ENCODE peak calls at places on chromosomes 12 and 14, in seven cellular contexts. One of them, this sample, is unnamed.

GRCh38 chr14:105313381-105314286 is 914 bp upstream of the PACS2 start:
- DNase-seq in small intestine: peak; percentile 26
- DNase-seq in K562: peak; percentile 76
- DNase-seq in CD8-positive, alpha-beta memory T cell: no peak
- DNase-seq in thoracic aorta: no peak
- DNase-seq in left ventricle myocardium inferior: no peak
- DNase-seq in HepG2: no peak
- DNase-seq in this sample: no peak

GRCh38 chr14:103746706-103747105 is 31.1 kb downstream of the ZFYVE21 start:
- DNase-seq in CD8-positive, alpha-beta memory T cell: no peak
- DNase-seq in HepG2: no peak
- DNase-seq in small intestine: no peak
- DNase-seq in thoracic aorta: no peak
- DNase-seq in K562: no peak
- DNase-seq in left ventricle myocardium inferior: no peak
- DNase-seq in this sample: no peak

GRCh38 chr14:50362791-50363733 is 33.6 kb downstream of the CDKL1 start:
- DNase-seq in K562: no peak
- DNase-seq in CD8-positive, alpha-beta memory T cell: peak; percentile 37
- DNase-seq in thoracic aorta: no peak
- DNase-seq in small intestine: no peak
- DNase-seq in HepG2: no peak
- DNase-seq in left ventricle myocardium inferior: no peak
- DNase-seq in this sample: no peak

GRCh38 chr14:100621806-100622205 is 34.6 kb upstream of the BEGAIN start:
- DNase-seq in left ventricle myocardium inferior: no peak
- DNase-seq in HepG2: no peak
- DNase-seq in thoracic aorta: no peak
- DNase-seq in CD8-positive, alpha-beta memory T cell: no peak
- DNase-seq in K562: peak; percentile 94
- DNase-seq in small intestine: no peak
- DNase-seq in this sample: peak; percentile 71

GRCh38 chr12:27960822-27961221 is 11.7 kb downstream of the PTHLH start:
- DNase-seq in left ventricle myocardium inferior: no peak
- DNase-seq in small intestine: no peak
- DNase-seq in HepG2: no peak
- DNase-seq in CD8-positive, alpha-beta memory T cell: no peak
- DNase-seq in thoracic aorta: no peak
- DNase-seq in K562: no peak
- DNase-seq in this sample: no peak

GRCh38 chr12:116595186-116595585 is 36.0 kb downstream of the MAP1LC3B2 start:
- DNase-seq in left ventricle myocardium inferior: no peak
- DNase-seq in HepG2: no peak
- DNase-seq in CD8-positive, alpha-beta memory T cell: no peak
- DNase-seq in K562: no peak
- DNase-seq in thoracic aorta: no peak
- DNase-seq in small intestine: no peak
- DNase-seq in this sample: no peak

GRCh38 chr12:95982602-95983001 is 13.5 kb downstream of the HAL start:
- DNase-seq in HepG2: no peak
- DNase-seq in thoracic aorta: no peak
- DNase-seq in CD8-positive, alpha-beta memory T cell: no peak
- DNase-seq in K562: no peak
- DNase-seq in left ventricle myocardium inferior: no peak
- DNase-seq in small intestine: no peak
- DNase-seq in this sample: no peak

GRCh38 chr12:25785164-25785563 is 173.3 kb upstream of the RASSF8 start:
- DNase-seq in small intestine: no peak
- DNase-seq in thoracic aorta: no peak
- DNase-seq in K562: no peak
- DNase-seq in HepG2: no peak
- DNase-seq in left ventricle myocardium inferior: no peak
- DNase-seq in CD8-positive, alpha-beta memory T cell: no peak
- DNase-seq in this sample: no peak

GRCh38 chr14:29144598-29144997 is 378.0 kb downstream of the FOXG1 start:
- DNase-seq in CD8-positive, alpha-beta memory T cell: no peak
- DNase-seq in thoracic aorta: no peak
- DNase-seq in HepG2: no peak
- DNase-seq in left ventricle myocardium inferior: no peak
- DNase-seq in K562: no peak
- DNase-seq in small intestine: no peak
- DNase-seq in this sample: no peak

GRCh38 chr14:95549656-95550585 is 15.1 kb downstream of the GLRX5 start:
- DNase-seq in CD8-positive, alpha-beta memory T cell: no peak
- DNase-seq in HepG2: peak; percentile 83
- DNase-seq in small intestine: no peak
- DNase-seq in thoracic aorta: no peak
- DNase-seq in left ventricle myocardium inferior: no peak
- DNase-seq in K562: no peak
- DNase-seq in this sample: no peak

GRCh38 chr12:80472912-80473500 is 29.0 kb downstream of the PTPRQ start:
- DNase-seq in left ventricle myocardium inferior: no peak
- DNase-seq in HepG2: peak; percentile 35
- DNase-seq in thoracic aorta: no peak
- DNase-seq in K562: no peak
- DNase-seq in small intestine: peak; percentile 7
- DNase-seq in CD8-positive, alpha-beta memory T cell: no peak
- DNase-seq in this sample: no peak

GRCh38 chr12:62922539-62922938 is 12.4 kb downstream of the PPM1H start:
- DNase-seq in HepG2: no peak
- DNase-seq in K562: no peak
- DNase-seq in thoracic aorta: no peak
- DNase-seq in CD8-positive, alpha-beta memory T cell: no peak
- DNase-seq in left ventricle myocardium inferior: no peak
- DNase-seq in small intestine: no peak
- DNase-seq in this sample: no peak

GRCh38 chr12:74752196-74752595 is 214.6 kb downstream of the ATXN7L3B start:
- DNase-seq in left ventricle myocardium inferior: no peak
- DNase-seq in small intestine: no peak
- DNase-seq in K562: no peak
- DNase-seq in HepG2: no peak
- DNase-seq in CD8-positive, alpha-beta memory T cell: no peak
- DNase-seq in thoracic aorta: no peak
- DNase-seq in this sample: no peak

GRCh38 chr14:72962829-72963312 is 36.6 kb downstream of the DCAF4 start:
- DNase-seq in left ventricle myocardium inferior: no peak
- DNase-seq in small intestine: peak; percentile 7
- DNase-seq in HepG2: peak; percentile 48
- DNase-seq in thoracic aorta: no peak
- DNase-seq in CD8-positive, alpha-beta memory T cell: no peak
- DNase-seq in K562: peak; percentile 27
- DNase-seq in this sample: no peak

GRCh38 chr14:69999246-69999645 is 120.0 kb downstream of the SMOC1 start:
- DNase-seq in HepG2: no peak
- DNase-seq in thoracic aorta: no peak
- DNase-seq in left ventricle myocardium inferior: no peak
- DNase-seq in K562: no peak
- DNase-seq in CD8-positive, alpha-beta memory T cell: no peak
- DNase-seq in small intestine: peak; percentile 5
- DNase-seq in this sample: peak; percentile 96

GRCh38 chr12:916240-916639 is 33.3 kb downstream of the RAD52 start:
- DNase-seq in thoracic aorta: no peak
- DNase-seq in CD8-positive, alpha-beta memory T cell: no peak
- DNase-seq in K562: no peak
- DNase-seq in left ventricle myocardium inferior: peak; percentile 22
- DNase-seq in small intestine: no peak
- DNase-seq in HepG2: no peak
- DNase-seq in this sample: no peak

GRCh38 chr12:94994312-94994711 is 9.2 kb downstream of the NDUFA12 start:
- DNase-seq in HepG2: no peak
- DNase-seq in small intestine: no peak
- DNase-seq in left ventricle myocardium inferior: no peak
- DNase-seq in thoracic aorta: no peak
- DNase-seq in K562: peak; percentile 19
- DNase-seq in CD8-positive, alpha-beta memory T cell: no peak
- DNase-seq in this sample: peak; percentile 71

GRCh38 chr14:92690171-92691011 is 58.0 kb downstream of the LGMN start:
- DNase-seq in left ventricle myocardium inferior: no peak
- DNase-seq in CD8-positive, alpha-beta memory T cell: no peak
- DNase-seq in thoracic aorta: no peak
- DNase-seq in K562: peak; percentile 15
- DNase-seq in small intestine: peak; percentile 60
- DNase-seq in HepG2: peak; percentile 45
- DNase-seq in this sample: peak; percentile 76

GRCh38 chr14:63209160-63209559 is 4.9 kb downstream of the RHOJ start:
- DNase-seq in K562: no peak
- DNase-seq in left ventricle myocardium inferior: no peak
- DNase-seq in small intestine: no peak
- DNase-seq in HepG2: no peak
- DNase-seq in CD8-positive, alpha-beta memory T cell: no peak
- DNase-seq in thoracic aorta: no peak
- DNase-seq in this sample: no peak

GRCh38 chr12:91064640-91065039 is 6.8 kb upstream of the KERA start:
- DNase-seq in left ventricle myocardium inferior: no peak
- DNase-seq in K562: no peak
- DNase-seq in small intestine: no peak
- DNase-seq in HepG2: no peak
- DNase-seq in thoracic aorta: no peak
- DNase-seq in CD8-positive, alpha-beta memory T cell: no peak
- DNase-seq in this sample: no peak

GRCh38 chr12:30827406-30828055 is 72.8 kb upstream of the CAPRIN2 start:
- DNase-seq in left ventricle myocardium inferior: no peak
- DNase-seq in CD8-positive, alpha-beta memory T cell: no peak
- DNase-seq in thoracic aorta: no peak
- DNase-seq in K562: no peak
- DNase-seq in HepG2: no peak
- DNase-seq in small intestine: peak; percentile 41
- DNase-seq in this sample: no peak

GRCh38 chr12:66103011-66103913 is 27.3 kb downstream of the LLPH start:
- DNase-seq in K562: peak; percentile 20
- DNase-seq in small intestine: no peak
- DNase-seq in CD8-positive, alpha-beta memory T cell: no peak
- DNase-seq in left ventricle myocardium inferior: no peak
- DNase-seq in HepG2: no peak
- DNase-seq in thoracic aorta: no peak
- DNase-seq in this sample: no peak

GRCh38 chr14:22281322-22281977 is 307.6 kb downstream of the DAD1 start:
- DNase-seq in small intestine: no peak
- DNase-seq in CD8-positive, alpha-beta memory T cell: no peak
- DNase-seq in thoracic aorta: no peak
- DNase-seq in K562: no peak
- DNase-seq in HepG2: no peak
- DNase-seq in left ventricle myocardium inferior: no peak
- DNase-seq in this sample: no peak

GRCh38 chr14:22283000-22283399 is 306.0 kb downstream of the DAD1 start:
- DNase-seq in small intestine: no peak
- DNase-seq in thoracic aorta: no peak
- DNase-seq in HepG2: no peak
- DNase-seq in CD8-positive, alpha-beta memory T cell: no peak
- DNase-seq in left ventricle myocardium inferior: no peak
- DNase-seq in K562: no peak
- DNase-seq in this sample: no peak

GRCh38 chr14:22285991-22286390 is 303.0 kb downstream of the DAD1 start:
- DNase-seq in small intestine: no peak
- DNase-seq in CD8-positive, alpha-beta memory T cell: no peak
- DNase-seq in HepG2: no peak
- DNase-seq in thoracic aorta: no peak
- DNase-seq in K562: no peak
- DNase-seq in left ventricle myocardium inferior: no peak
- DNase-seq in this sample: no peak

GRCh38 chr14:22280497-22281321 is 308.3 kb downstream of the DAD1 start:
- DNase-seq in HepG2: no peak
- DNase-seq in thoracic aorta: no peak
- DNase-seq in CD8-positive, alpha-beta memory T cell: no peak
- DNase-seq in left ventricle myocardium inferior: no peak
- DNase-seq in K562: no peak
- DNase-seq in small intestine: no peak
- DNase-seq in this sample: no peak

GRCh38 chr14:22282429-22282828 is 306.6 kb downstream of the DAD1 start:
- DNase-seq in HepG2: no peak
- DNase-seq in small intestine: no peak
- DNase-seq in thoracic aorta: no peak
- DNase-seq in CD8-positive, alpha-beta memory T cell: no peak
- DNase-seq in left ventricle myocardium inferior: no peak
- DNase-seq in K562: no peak
- DNase-seq in this sample: no peak
- H3K9me3 ChIP-seq in HepG2: no peaks in the 10 kb centered on the region
- H3K9me3 ChIP-seq in small intestine: no peaks in the 10 kb centered on the region
- H3K9me3 ChIP-seq in thoracic aorta: no peaks in the 10 kb centered on the region
- H3K9me3 ChIP-seq in CD8-positive, alpha-beta memory T cell: no peaks in the 10 kb centered on the region
- H3K9me3 ChIP-seq in left ventricle myocardium inferior: no peaks in the 10 kb centered on the region
- H3K9me3 ChIP-seq in K562: no peaks in the 10 kb centered on the region
- H3K9me3 ChIP-seq in this sample: no peaks in the 10 kb centered on the region

GRCh38 chr12:57143454-57143853 is 4.0 kb downstream of the LRP1-AS start:
- DNase-seq in left ventricle myocardium inferior: no peak
- DNase-seq in thoracic aorta: no peak
- DNase-seq in small intestine: no peak
- DNase-seq in K562: no peak
- DNase-seq in CD8-positive, alpha-beta memory T cell: no peak
- DNase-seq in HepG2: no peak
- DNase-seq in this sample: no peak
- H3K36me3 ChIP-seq in left ventricle myocardium inferior: peaks cover 76% of the 10 kb centered on the region
- H3K36me3 ChIP-seq in thoracic aorta: peaks cover 69% of the 10 kb centered on the region
- H3K36me3 ChIP-seq in small intestine: peaks cover 2% of the 10 kb centered on the region
- H3K36me3 ChIP-seq in K562: no peaks in the 10 kb centered on the region
- H3K36me3 ChIP-seq in CD8-positive, alpha-beta memory T cell: no peaks in the 10 kb centered on the region
- H3K36me3 ChIP-seq in HepG2: peaks cover 61% of the 10 kb centered on the region
- H3K36me3 ChIP-seq in this sample: peaks cover 30% of the 10 kb centered on the region

DNA sequence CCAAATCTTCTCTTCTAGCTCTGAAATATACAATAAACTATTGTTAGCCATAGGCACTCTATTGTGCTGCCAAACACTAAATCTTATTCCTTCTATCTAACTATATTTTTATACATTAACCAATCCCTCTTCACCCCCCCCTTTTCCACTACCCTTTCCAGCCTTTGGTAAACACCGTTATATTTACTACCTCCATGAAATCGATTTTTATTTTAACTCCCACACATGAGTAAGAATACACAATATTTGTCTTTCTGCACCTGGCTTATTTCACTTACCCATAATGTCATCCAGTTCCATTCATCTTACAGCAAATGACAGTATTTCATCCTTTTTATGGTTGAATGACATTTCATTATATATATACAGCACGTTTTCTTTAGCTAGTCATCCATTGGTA is 34.0 kb upstream of the PLBD1 start:
- DNase-seq in left ventricle myocardium inferior: no peak
- DNase-seq in HepG2: no peak
- DNase-seq in CD8-positive, alpha-beta memory T cell: no peak
- DNase-seq in K562: no peak
- DNase-seq in thoracic aorta: no peak
- DNase-seq in small intestine: no peak
- DNase-seq in this sample: no peak
- H3K9me3 ChIP-seq in left ventricle myocardium inferior: peaks cover 62% of the 10 kb centered on the region
- H3K9me3 ChIP-seq in HepG2: peaks cover 35% of the 10 kb centered on the region
- H3K9me3 ChIP-seq in CD8-positive, alpha-beta memory T cell: no peaks in the 10 kb centered on the region
- H3K9me3 ChIP-seq in K562: no peaks in the 10 kb centered on the region
- H3K9me3 ChIP-seq in thoracic aorta: peaks cover 28% of the 10 kb centered on the region
- H3K9me3 ChIP-seq in small intestine: no peaks in the 10 kb centered on the region
- H3K9me3 ChIP-seq in this sample: no peaks in the 10 kb centered on the region

GRCh38 chr12:118398878-118399277 is 22.5 kb downstream of the SUDS3 start:
- DNase-seq in left ventricle myocardium inferior: no peak
- DNase-seq in thoracic aorta: no peak
- DNase-seq in HepG2: no peak
- DNase-seq in CD8-positive, alpha-beta memory T cell: no peak
- DNase-seq in small intestine: no peak
- DNase-seq in K562: no peak
- DNase-seq in this sample: no peak
- H3K36me3 ChIP-seq in left ventricle myocardium inferior: peaks cover 85% of the 10 kb centered on the region
- H3K36me3 ChIP-seq in thoracic aorta: peaks cover 51% of the 10 kb centered on the region
- H3K36me3 ChIP-seq in HepG2: peaks cover 77% of the 10 kb centered on the region
- H3K36me3 ChIP-seq in CD8-positive, alpha-beta memory T cell: peaks cover 41% of the 10 kb centered on the region
- H3K36me3 ChIP-seq in small intestine: peaks cover 28% of the 10 kb centered on the region
- H3K36me3 ChIP-seq in K562: peaks cover 74% of the 10 kb centered on the region
- H3K36me3 ChIP-seq in this sample: peaks cover 68% of the 10 kb centered on the region

GRCh38 chr14:82192387-82192786 is 658.7 kb upstream of the SEL1L start:
- DNase-seq in K562: no peak
- DNase-seq in thoracic aorta: no peak
- DNase-seq in HepG2: no peak
- DNase-seq in CD8-positive, alpha-beta memory T cell: no peak
- DNase-seq in small intestine: no peak
- DNase-seq in left ventricle myocardium inferior: no peak
- DNase-seq in this sample: no peak
- H3K9me3 ChIP-seq in K562: no peaks in the 10 kb centered on the region
- H3K9me3 ChIP-seq in thoracic aorta: no peaks in the 10 kb centered on the region
- H3K9me3 ChIP-seq in HepG2: peaks cover 92% of the 10 kb centered on the region
- H3K9me3 ChIP-seq in CD8-positive, alpha-beta memory T cell: no peaks in the 10 kb centered on the region
- H3K9me3 ChIP-seq in small intestine: no peaks in the 10 kb centered on the region
- H3K9me3 ChIP-seq in left ventricle myocardium inferior: peaks cover 25% of the 10 kb centered on the region
- H3K9me3 ChIP-seq in this sample: peaks cover 2% of the 10 kb centered on the region